ENCODE peak calls at places on chromosomes 3 and 15, in eight cellular contexts. R is foreskin fibroblast; X is activated naive CD4-positive, alpha-beta T cell; Q is A549; Z is NCI-H460; J is right lobe of liver; C is HuH-7; V is lower lobe of right lung. S is an unnamed sample.
A peak's percentile ranks its signal among the peaks of the same experiment; 100 is the strongest.

GRCh38 chr3:121493431-121493830 is 52.4 kb downstream of the POLQ start:
- DNase-seq in V (no peak), Z (no peak), J (no peak), Q (no peak), R (peak; percentile 34), C (no peak), X (no peak), S (no peak)

GRCh38 chr3:67765575-67765974 is 111.2 kb upstream of the SUCLG2 start:
- DNase-seq in Z (no peak), Q (no peak), X (no peak), V (no peak), R (no peak), J (no peak), C (peak; percentile 1), S (no peak)

GRCh38 chr3:159762981-159763465 is 225.6 kb upstream of the IL12A start:
- DNase-seq in Z (peak; percentile 31), X (no peak), C (peak; percentile 36), J (peak; percentile 71), Q (peak; percentile 89), R (peak; percentile 84), V (peak; percentile 75), S (no peak)

GRCh38 chr15:62453356-62453755 is 288.3 kb upstream of the C2CD4B start:
- DNase-seq in C (no peak), X (no peak), Q (no peak), J (no peak), V (no peak), R (peak; percentile 60), Z (no peak), S (no peak)

GRCh38 chr3:3264796-3265195 is 85.3 kb upstream of the CRBN start:
- DNase-seq in R (no peak), J (no peak), X (no peak), C (no peak), V (no peak), Q (no peak), Z (no peak), S (no peak)

GRCh38 chr3:45868213-45868612 is 18.1 kb upstream of the CCR9 start:
- DNase-seq in Z (no peak), R (no peak), X (no peak), C (no peak), Q (no peak), J (no peak), V (no peak), S (no peak)

GRCh38 chr15:42159381-42160015 is 3.1 kb upstream of the PLA2G4F start:
- DNase-seq in Z (no peak), R (no peak), V (peak; percentile 78), C (no peak), X (no peak), J (no peak), Q (no peak), S (no peak)

GRCh38 chr3:66376568-66376967 is 124.3 kb downstream of the LRIG1 start:
- DNase-seq in V (no peak), Q (peak; percentile 41), Z (no peak), C (peak; percentile 14), J (no peak), X (no peak), R (peak; percentile 94), S (peak; percentile 84)

GRCh38 chr15:33242165-33242564 is 47.7 kb upstream of the FMN1 start:
- DNase-seq in X (no peak), C (no peak), V (no peak), J (no peak), Q (peak; percentile 69), Z (no peak), R (peak; percentile 18), S (no peak)

GRCh38 chr3:95387242-95388021 is 1324.6 kb downstream of the NSUN3 start:
- DNase-seq in C (no peak), J (no peak), V (no peak), X (no peak), Z (no peak), R (no peak), Q (no peak), S (no peak)

GRCh38 chr15:56760186-56760585 is 26.9 kb upstream of the ZNF280D start:
- DNase-seq in X (no peak), C (no peak), Q (no peak), J (no peak), R (peak; percentile 57), Z (no peak), V (no peak), S (no peak)

GRCh38 chr3:152173627-152174026 is 95.1 kb upstream of the MBNL1 start:
- DNase-seq in V (no peak), Q (no peak), R (peak; percentile 27), J (no peak), X (no peak), C (no peak), Z (no peak), S (no peak)

GRCh38 chr3:12758025-12758830 is 831 bp downstream of the TMEM40 start:
- DNase-seq in J (peak; percentile 34), Q (no peak), C (no peak), R (peak; percentile 79), V (peak; percentile 58), Z (no peak), X (no peak), S (peak; percentile 10)

GRCh38 chr15:101651753-101652097 is 456 bp downstream of the TM2D3 start:
- DNase-seq in C (peak; percentile 48), X (no peak), R (peak; percentile 23), J (no peak), Q (no peak), Z (peak; percentile 28), V (no peak), S (peak; percentile 60)

GRCh38 chr3:111831840-111832239 is 27.2 kb upstream of the PHLDB2 start:
- DNase-seq in X (no peak), R (no peak), V (no peak), Q (no peak), J (no peak), C (no peak), Z (no peak), S (no peak)

GRCh38 chr3:122784436-122784835 is 9.2 kb downstream of the HSPBAP1 start:
- DNase-seq in R (peak; percentile 64), C (no peak), J (no peak), X (no peak), Z (no peak), V (no peak), Q (no peak), S (no peak)

GRCh38 chr15:90561344-90562244 is 31.9 kb downstream of the CRTC3 start:
- DNase-seq in J (no peak), R (peak; percentile 41), Q (no peak), V (no peak), Z (no peak), X (no peak), C (no peak), S (no peak)

S was measured in mucosa of descending colon.